ENCODE peak calls at places on chromosome 21, in nine cellular contexts. P is stimulated activated CD4-positive, alpha-beta T cell treated with anti-CD3 and anti-CD28 coated beads, Interleukin-15, amount 100 ng/mL, for 48 hours; I is SJCRH30; L is amygdala; E is T-helper 2 cell; A is iris pigment epithelial cell; J is spleen; G is posterior vena cava; S is body of pancreas. Z is an unnamed sample.

GRCh38 chr21:46078322-46078981 is 19.5 kb upstream of the COL6A2 start:
- DNase-seq in P (no peak), I (no peak), L (no peak), E (no peak), A (no peak), J (peak; percentile 69), G (peak; percentile 83), S (peak; percentile 7), Z (peak; percentile 73)

GRCh38 chr21:43719748-43720538 is 1.0 kb downstream of the PDXK start:
- DNase-seq in P (no peak), I (no peak), L (no peak), E (peak; percentile 30), A (no peak), J (peak; percentile 91), G (peak; percentile 87), S (no peak), Z (no peak)

GRCh38 chr21:32256873-32257620 is 21.8 kb downstream of the MIS18A start:
- DNase-seq in P (no peak), I (peak; percentile 82), L (peak; percentile 16), E (no peak), A (peak; percentile 81), J (no peak), G (peak; percentile 92), S (peak; percentile 91), Z (no peak)

GRCh38 chr21:21921410-21922232 is 923.4 kb downstream of the NCAM2 start:
- DNase-seq in P (no peak), I (no peak), L (no peak), E (no peak), A (peak; percentile 17), J (no peak), G (no peak), S (peak; percentile 16), Z (no peak)

GRCh38 chr21:38839683-38840286 is 34.1 kb downstream of the ETS2 start:
- DNase-seq in P (no peak), I (no peak), L (no peak), E (peak; percentile 26), A (peak; percentile 99), J (no peak), G (no peak), S (no peak), Z (no peak)

GRCh38 chr21:18153063-18153462 is 91.6 kb upstream of the CHODL start:
- DNase-seq in P (no peak), I (no peak), L (no peak), E (no peak), A (no peak), J (no peak), G (no peak), S (no peak), Z (no peak)

GRCh38 chr21:31479714-31480113 is 135.7 kb upstream of the TIAM1 start:
- DNase-seq in P (no peak), I (no peak), L (no peak), E (no peak), A (no peak), J (no peak), G (no peak), S (no peak), Z (peak; percentile 8)

GRCh38 chr21:42037943-42038342 is 27.8 kb upstream of the ZBTB21 start:
- DNase-seq in P (no peak), I (no peak), L (no peak), E (no peak), A (no peak), J (peak; percentile 58), G (peak; percentile 20), S (no peak), Z (no peak)

GRCh38 chr21:15195768-15196167 is 131.0 kb upstream of the NRIP1 start:
- DNase-seq in P (no peak), I (no peak), L (no peak), E (no peak), A (no peak), J (no peak), G (no peak), S (no peak), Z (no peak)

GRCh38 chr21:41678944-41679343 is 87.9 kb downstream of the RIPK4 start:
- DNase-seq in P (no peak), I (peak; percentile 77), L (peak; percentile 75), E (no peak), A (peak; percentile 98), J (peak; percentile 81), G (peak; percentile 97), S (peak; percentile 100), Z (peak; percentile 93)

Z was measured in chondrocyte.